ENCODE peak calls at places on chromosome 1, in six cellular contexts. One of them, this sample, is unnamed. For H3K36me3 and H3K27me3, the result is how much of the 10 kb centered on the place peaks cover.

GRCh38 chr1:119327066-119327435 is 41.5 kb upstream of the HAO2 start:
- DNase-seq in BJ: no peak
- DNase-seq in astrocyte: peak
- DNase-seq in PC-3: no peak
- DNase-seq in tibial nerve: no peak
- DNase-seq in small intestine: no peak
- DNase-seq in this sample: no peak

GRCh38 chr1:177170756-177171535 is at the start of gene BRINP2:
- DNase-seq in BJ: no peak
- DNase-seq in astrocyte: peak
- DNase-seq in PC-3: peak
- DNase-seq in tibial nerve: no peak
- DNase-seq in small intestine: peak
- DNase-seq in this sample: peak

GRCh38 chr1:197464039-197464438 is 196.0 kb downstream of the CRB1 start:
- DNase-seq in BJ: peak
- DNase-seq in astrocyte: peak
- DNase-seq in PC-3: no peak
- DNase-seq in tibial nerve: peak
- DNase-seq in small intestine: no peak
- DNase-seq in this sample: peak

GRCh38 chr1:246947255-246947654 is 15.5 kb upstream of the AHCTF1 start:
- DNase-seq in BJ: no peak
- DNase-seq in astrocyte: peak
- DNase-seq in PC-3: peak
- DNase-seq in tibial nerve: peak
- DNase-seq in small intestine: no peak
- DNase-seq in this sample: peak

GRCh38 chr1:160284220-160284781 is 632 bp downstream of the PEX19 start:
- DNase-seq in BJ: peak
- DNase-seq in astrocyte: peak
- DNase-seq in PC-3: peak
- DNase-seq in tibial nerve: no peak
- DNase-seq in small intestine: peak
- DNase-seq in this sample: peak

GRCh38 chr1:68375919-68376318 is 73.8 kb downstream of the RPE65 start:
- DNase-seq in BJ: no peak
- DNase-seq in astrocyte: peak
- DNase-seq in PC-3: no peak
- DNase-seq in tibial nerve: no peak
- DNase-seq in small intestine: no peak
- DNase-seq in this sample: no peak

GRCh38 chr1:87137342-87137739 is 191.3 kb upstream of the LMO4 start:
- DNase-seq in BJ: no peak
- DNase-seq in astrocyte: no peak
- DNase-seq in PC-3: no peak
- DNase-seq in tibial nerve: no peak
- DNase-seq in small intestine: no peak
- DNase-seq in this sample: no peak

GRCh38 chr1:198132060-198132781 is 24.6 kb upstream of the NEK7 start:
- DNase-seq in BJ: no peak
- DNase-seq in astrocyte: no peak
- DNase-seq in PC-3: peak
- DNase-seq in tibial nerve: no peak
- DNase-seq in small intestine: no peak
- DNase-seq in this sample: no peak

GRCh38 chr1:223141021-223141420 is 2.0 kb downstream of the TLR5 start:
- DNase-seq in BJ: no peak
- DNase-seq in astrocyte: no peak
- DNase-seq in PC-3: peak
- DNase-seq in tibial nerve: no peak
- DNase-seq in small intestine: peak
- DNase-seq in this sample: peak

GRCh38 chr1:165303415-165303814 is 53.1 kb downstream of the LMX1A start:
- DNase-seq in BJ: no peak
- DNase-seq in astrocyte: no peak
- DNase-seq in PC-3: no peak
- DNase-seq in tibial nerve: no peak
- DNase-seq in small intestine: no peak
- DNase-seq in this sample: no peak

GRCh38 chr1:97050501-97050900 is 328.9 kb downstream of the PTBP2 start:
- DNase-seq in BJ: no peak
- DNase-seq in astrocyte: peak
- DNase-seq in PC-3: peak
- DNase-seq in tibial nerve: no peak
- DNase-seq in small intestine: no peak
- DNase-seq in this sample: peak

GRCh38 chr1:223109581-223110026 is 33.4 kb downstream of the TLR5 start:
- DNase-seq in BJ: no peak
- DNase-seq in astrocyte: no peak
- DNase-seq in PC-3: no peak
- DNase-seq in tibial nerve: no peak
- DNase-seq in small intestine: peak
- DNase-seq in this sample: peak

GRCh38 chr1:240611619-240612490 is at the start of gene GREM2:
- DNase-seq in BJ: peak
- DNase-seq in astrocyte: peak
- DNase-seq in PC-3: peak
- DNase-seq in tibial nerve: no peak
- DNase-seq in small intestine: peak
- DNase-seq in this sample: peak

GRCh38 chr1:174008261-174008660 is 13.9 kb downstream of the RC3H1 start:
- DNase-seq in BJ: no peak
- DNase-seq in astrocyte: no peak
- DNase-seq in PC-3: no peak
- DNase-seq in tibial nerve: no peak
- DNase-seq in small intestine: no peak
- DNase-seq in this sample: no peak

GRCh38 chr1:233885196-233886028 is 19.1 kb upstream of the SLC35F3 start:
- DNase-seq in BJ: no peak
- DNase-seq in astrocyte: peak
- DNase-seq in PC-3: peak
- DNase-seq in tibial nerve: no peak
- DNase-seq in small intestine: no peak
- DNase-seq in this sample: no peak

GRCh38 chr1:157505481-157506272 is 46.6 kb downstream of the FCRL5 start:
- DNase-seq in BJ: no peak
- DNase-seq in astrocyte: peak
- DNase-seq in PC-3: peak
- DNase-seq in tibial nerve: no peak
- DNase-seq in small intestine: peak
- DNase-seq in this sample: peak

GRCh38 chr1:95301614-95302013 is 67.6 kb downstream of the RWDD3 start:
- DNase-seq in BJ: no peak
- DNase-seq in astrocyte: no peak
- DNase-seq in PC-3: no peak
- DNase-seq in tibial nerve: no peak
- DNase-seq in small intestine: no peak
- DNase-seq in this sample: no peak

GRCh38 chr1:57146100-57146499 is 180.3 kb upstream of the C8B start:
- DNase-seq in BJ: no peak
- DNase-seq in astrocyte: no peak
- DNase-seq in PC-3: no peak
- DNase-seq in tibial nerve: no peak
- DNase-seq in small intestine: no peak
- DNase-seq in this sample: no peak

GRCh38 chr1:40182956-40183710 is 21.9 kb downstream of the RLF start:
- DNase-seq in BJ: no peak
- DNase-seq in astrocyte: peak
- DNase-seq in PC-3: peak
- DNase-seq in tibial nerve: no peak
- DNase-seq in small intestine: no peak
- DNase-seq in this sample: peak

GRCh38 chr1:219585837-219586465 is 27.0 kb downstream of the ZC3H11B start:
- DNase-seq in BJ: no peak
- DNase-seq in astrocyte: no peak
- DNase-seq in PC-3: no peak
- DNase-seq in tibial nerve: no peak
- DNase-seq in small intestine: no peak
- DNase-seq in this sample: peak

GRCh38 chr1:197519741-197520334 is 251.8 kb downstream of the CRB1 start:
- DNase-seq in BJ: no peak
- DNase-seq in astrocyte: peak
- DNase-seq in PC-3: peak
- DNase-seq in tibial nerve: no peak
- DNase-seq in small intestine: no peak
- DNase-seq in this sample: peak

GRCh38 chr1:201710632-201711031 is 118.3 kb upstream of the IPO9 start:
- DNase-seq in BJ: no peak
- DNase-seq in astrocyte: no peak
- DNase-seq in PC-3: no peak
- DNase-seq in tibial nerve: no peak
- DNase-seq in small intestine: no peak
- DNase-seq in this sample: peak

GRCh38 chr1:229480500-229480899 is 27.6 kb downstream of the NUP133 start:
- DNase-seq in BJ: no peak
- DNase-seq in astrocyte: no peak
- DNase-seq in PC-3: no peak
- DNase-seq in tibial nerve: no peak
- DNase-seq in small intestine: no peak
- DNase-seq in this sample: no peak

GRCh38 chr1:84750110-84750509 is 59.8 kb upstream of the SSX2IP start:
- DNase-seq in BJ: no peak
- DNase-seq in astrocyte: no peak
- DNase-seq in PC-3: peak
- DNase-seq in tibial nerve: no peak
- DNase-seq in small intestine: no peak
- DNase-seq in this sample: peak

GRCh38 chr1:56911098-56911497 is 54.7 kb downstream of the C8B start:
- DNase-seq in BJ: no peak
- DNase-seq in astrocyte: peak
- DNase-seq in PC-3: peak
- DNase-seq in tibial nerve: no peak
- DNase-seq in small intestine: peak
- DNase-seq in this sample: peak

GRCh38 chr1:225426395-225427248 is 1.2 kb downstream of the LBR start:
- DNase-seq in BJ: no peak
- DNase-seq in astrocyte: peak
- DNase-seq in PC-3: peak
- DNase-seq in tibial nerve: no peak
- DNase-seq in small intestine: peak
- DNase-seq in this sample: peak

GRCh38 chr1:115515270-115515669 is 126.5 kb upstream of the VANGL1 start:
- DNase-seq in BJ: no peak
- DNase-seq in astrocyte: no peak
- DNase-seq in PC-3: no peak
- DNase-seq in tibial nerve: no peak
- DNase-seq in small intestine: no peak
- DNase-seq in this sample: no peak

GRCh38 chr1:1433804-1434130 is 1.7 kb upstream of the VWA1 start:
- DNase-seq in BJ: no peak
- DNase-seq in astrocyte: peak
- DNase-seq in PC-3: peak
- DNase-seq in tibial nerve: no peak
- DNase-seq in small intestine: no peak
- DNase-seq in this sample: peak

GRCh38 chr1:1431845-1432565 is 3.5 kb upstream of the VWA1 start:
- DNase-seq in BJ: no peak
- DNase-seq in astrocyte: no peak
- DNase-seq in PC-3: peak
- DNase-seq in tibial nerve: no peak
- DNase-seq in small intestine: no peak
- DNase-seq in this sample: no peak

GRCh38 chr1:1434131-1434811 is 1.2 kb upstream of the VWA1 start:
- DNase-seq in BJ: no peak
- DNase-seq in astrocyte: peak
- DNase-seq in PC-3: no peak
- DNase-seq in tibial nerve: peak
- DNase-seq in small intestine: no peak
- DNase-seq in this sample: no peak

GRCh38 chr1:1432566-1432950 is 2.9 kb upstream of the VWA1 start:
- DNase-seq in BJ: no peak
- DNase-seq in astrocyte: no peak
- DNase-seq in PC-3: no peak
- DNase-seq in tibial nerve: no peak
- DNase-seq in small intestine: no peak
- DNase-seq in this sample: no peak

GRCh38 chr1:1432951-1433803 is 2.3 kb upstream of the VWA1 start:
- DNase-seq in BJ: no peak
- DNase-seq in astrocyte: no peak
- DNase-seq in PC-3: peak
- DNase-seq in tibial nerve: peak
- DNase-seq in small intestine: peak
- DNase-seq in this sample: peak
- H3K4me3 ChIP-seq in BJ: no peak
- H3K4me3 ChIP-seq in astrocyte: no peak
- H3K4me3 ChIP-seq in PC-3: peak
- H3K4me3 ChIP-seq in tibial nerve: no peak
- H3K4me3 ChIP-seq in small intestine: no peak
- H3K4me3 ChIP-seq in this sample: peak

GRCh38 chr1:21864730-21865129 is 52.7 kb downstream of the LDLRAD2 start:
- DNase-seq in BJ: no peak
- DNase-seq in astrocyte: no peak
- DNase-seq in PC-3: no peak
- DNase-seq in tibial nerve: no peak
- DNase-seq in small intestine: no peak
- DNase-seq in this sample: no peak
- H3K36me3 ChIP-seq in BJ: under half
- H3K36me3 ChIP-seq in astrocyte: under half
- H3K36me3 ChIP-seq in PC-3: under half
- H3K36me3 ChIP-seq in tibial nerve: half or more
- H3K36me3 ChIP-seq in small intestine: under half
- H3K36me3 ChIP-seq in this sample: under half

DNA sequence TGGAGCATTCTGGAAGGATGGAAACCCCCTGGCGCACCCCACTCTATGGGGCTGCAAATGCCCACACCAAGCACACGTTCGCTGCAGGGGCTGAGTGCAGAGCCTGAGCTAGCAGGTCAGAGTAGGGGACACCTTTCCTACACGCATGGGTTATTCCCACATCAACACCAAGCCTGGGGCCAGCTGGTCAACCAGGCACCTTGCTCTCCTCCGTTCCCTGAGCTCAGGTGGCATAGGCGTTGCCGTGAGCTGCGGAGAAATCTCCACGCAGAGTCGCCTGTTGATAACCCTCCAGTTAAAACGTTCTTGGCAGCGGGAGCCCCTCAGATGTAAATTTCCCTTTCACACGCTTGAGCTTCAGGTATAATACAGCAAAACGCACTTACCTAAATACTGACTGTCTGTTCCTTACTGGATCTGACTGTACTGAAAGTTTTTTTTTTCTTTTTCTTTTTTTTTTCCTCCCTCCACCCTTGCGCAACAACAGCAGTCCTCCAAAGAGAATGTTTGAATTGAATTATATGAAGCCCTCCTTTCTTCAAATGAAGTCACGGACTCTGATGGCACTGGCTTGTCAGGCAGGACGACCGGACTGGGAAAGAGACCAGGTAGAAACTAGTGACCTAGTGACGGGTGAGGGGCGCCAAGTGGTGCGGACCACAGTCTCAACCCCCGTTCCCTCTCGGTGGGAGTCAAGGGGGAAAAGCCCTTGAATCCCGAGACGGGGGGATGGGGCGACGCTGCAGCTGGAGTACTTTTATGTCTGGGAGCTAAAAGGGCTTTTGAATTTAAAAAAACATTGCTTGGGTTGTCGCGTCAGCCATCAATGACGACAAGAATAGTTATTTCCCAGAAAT is 2.0 kb downstream of the BRINP3 start:
- DNase-seq in BJ: no peak
- DNase-seq in astrocyte: no peak
- DNase-seq in PC-3: no peak
- DNase-seq in tibial nerve: no peak
- DNase-seq in small intestine: peak
- DNase-seq in this sample: no peak
- H3K27me3 ChIP-seq in BJ: under half
- H3K27me3 ChIP-seq in astrocyte: under half
- H3K27me3 ChIP-seq in PC-3: half or more
- H3K27me3 ChIP-seq in tibial nerve: under half
- H3K27me3 ChIP-seq in small intestine: under half
- H3K27me3 ChIP-seq in this sample: under half

GRCh38 chr1:31583082-31583994 is 7.0 kb downstream of the TINAGL1 start:
- DNase-seq in BJ: no peak
- DNase-seq in astrocyte: no peak
- DNase-seq in PC-3: no peak
- DNase-seq in tibial nerve: no peak
- DNase-seq in small intestine: no peak
- DNase-seq in this sample: no peak
- H3K4me3 ChIP-seq in BJ: no peak
- H3K4me3 ChIP-seq in astrocyte: no peak
- H3K4me3 ChIP-seq in PC-3: no peak
- H3K4me3 ChIP-seq in tibial nerve: no peak
- H3K4me3 ChIP-seq in small intestine: no peak
- H3K4me3 ChIP-seq in this sample: no peak